ENCODE peak calls at places on chromosome 19, in nine cellular contexts. F is lung; R is activated B cell treated with CpG ODN at 0.5 μM for 24 hours; X is left lung; I is GM04504; K is activated T-helper 2 cell treated with anti-CD3 and anti-CD28 coated beads, Interferon-gamma antibody, Interleukin-2, Interleukin-4, amounts not matched to agents 10 μg/mL and 5 μg/mL and 100 μg/mL, durations not matched to agents 14 hours and 24 hours and 36 hours; J is EL; N is frontal cortex; E is Peyer's patch. Y is an unnamed sample.

GRCh38 chr19:51439021-51439465 is 19.2 kb downstream of the SIGLEC8 start:
- DNase-seq in J (peak; percentile 29), X (no peak), N (no peak), F (no peak), E (no peak), R (no peak), K (peak; percentile 46), I (no peak), Y (peak; percentile 33)

GRCh38 chr19:15194938-15195337 is 5.9 kb downstream of the NOTCH3 start:
- DNase-seq in F (no peak), N (no peak), X (no peak), I (no peak), K (no peak), R (no peak), E (no peak), J (peak; percentile 42), Y (no peak)

GRCh38 chr19:5976768-5977167 is 1.2 kb downstream of the RANBP3 start:
- DNase-seq in N (no peak), I (no peak), R (no peak), K (no peak), X (no peak), E (no peak), J (no peak), F (no peak), Y (no peak)

GRCh38 chr19:33646306-33646705 is 24.6 kb downstream of the CHST8 start:
- DNase-seq in I (no peak), K (no peak), X (no peak), N (no peak), R (no peak), J (no peak), F (no peak), E (no peak), Y (no peak)

GRCh38 chr19:17281391-17282304 is at the start of gene ANKLE1:
- DNase-seq in N (no peak), J (peak; percentile 29), X (peak; percentile 86), K (no peak), R (peak; percentile 69), F (no peak), I (no peak), E (no peak), Y (peak; percentile 28)

GRCh38 chr19:10552596-10553053 is 8.9 kb downstream of the ATG4D start:
- DNase-seq in F (no peak), N (peak; percentile 33), X (no peak), R (no peak), E (peak; percentile 77), K (no peak), I (no peak), J (no peak), Y (peak; percentile 22)

GRCh38 chr19:48685583-48685982 is 10.2 kb upstream of the FUT2 start:
- DNase-seq in N (no peak), K (no peak), F (no peak), J (no peak), X (no peak), E (no peak), I (no peak), R (no peak), Y (no peak)

GRCh38 chr19:51103811-51104470 is 4.3 kb downstream of the CTU1 start:
- DNase-seq in R (no peak), N (peak; percentile 17), I (no peak), J (no peak), X (no peak), K (no peak), F (no peak), E (peak; percentile 26), Y (no peak)

GRCh38 chr19:42606660-42607351 is 12.1 kb upstream of the CEACAM8 start:
- DNase-seq in R (no peak), I (peak; percentile 9), K (peak; percentile 50), E (peak; percentile 62), N (peak; percentile 46), J (peak; percentile 73), X (peak; percentile 92), F (peak; percentile 81), Y (peak; percentile 22)

GRCh38 chr19:13343514-13343913 is 162.8 kb downstream of the CACNA1A start:
- DNase-seq in N (no peak), R (no peak), I (no peak), E (no peak), X (no peak), K (no peak), J (no peak), F (no peak), Y (no peak)

GRCh38 chr19:58252102-58252685 is 23.5 kb downstream of the ZNF544 start:
- DNase-seq in X (no peak), R (no peak), F (no peak), E (no peak), J (no peak), N (no peak), K (no peak), I (no peak), Y (no peak)

GRCh38 chr19:34588249-34588648 is 88.7 kb downstream of the SCGB2B2 start:
- DNase-seq in I (no peak), K (no peak), R (no peak), X (no peak), J (no peak), N (no peak), F (no peak), E (no peak), Y (no peak)

Y was measured in adipocyte.